ENCODE peak calls at places on chromosomes 7 and 10, in five cellular contexts. One of them, this sample, is unnamed.

GRCh38 chr7:105654994-105655900 is 74.0 kb upstream of the EFCAB10 start:
- DNase-seq in CD8-positive, alpha-beta T cell: no peak
- DNase-seq in cardiac fibroblast: peak; percentile 89
- DNase-seq in AG04450: peak; percentile 21
- DNase-seq in WERI-Rb-1: peak; percentile 81
- DNase-seq in this sample: peak; percentile 31

GRCh38 chr7:147400221-147400689 is 1190.3 kb upstream of the C7orf33 start:
- DNase-seq in WERI-Rb-1: no peak
- DNase-seq in cardiac fibroblast: peak; percentile 74
- DNase-seq in AG04450: peak; percentile 27
- DNase-seq in CD8-positive, alpha-beta T cell: no peak
- DNase-seq in this sample: peak; percentile 69

GRCh38 chr10:76209135-76209534 is 777.7 kb downstream of the LRMDA start:
- DNase-seq in AG04450: peak; percentile 32
- DNase-seq in WERI-Rb-1: no peak
- DNase-seq in CD8-positive, alpha-beta T cell: no peak
- DNase-seq in cardiac fibroblast: no peak
- DNase-seq in this sample: peak; percentile 78

GRCh38 chr10:71080381-71081228 is 131.8 kb upstream of the UNC5B start:
- DNase-seq in WERI-Rb-1: peak; percentile 15
- DNase-seq in CD8-positive, alpha-beta T cell: no peak
- DNase-seq in AG04450: no peak
- DNase-seq in cardiac fibroblast: no peak
- DNase-seq in this sample: no peak

GRCh38 chr7:50657341-50657873 is 92.2 kb upstream of the DDC start:
- DNase-seq in CD8-positive, alpha-beta T cell: no peak
- DNase-seq in cardiac fibroblast: peak; percentile 93
- DNase-seq in AG04450: no peak
- DNase-seq in WERI-Rb-1: no peak
- DNase-seq in this sample: peak; percentile 95

GRCh38 chr10:16116404-16117304 is 256.3 kb upstream of the MINDY3 start:
- DNase-seq in AG04450: no peak
- DNase-seq in cardiac fibroblast: peak; percentile 32
- DNase-seq in WERI-Rb-1: peak; percentile 11
- DNase-seq in CD8-positive, alpha-beta T cell: no peak
- DNase-seq in this sample: peak; percentile 33

GRCh38 chr10:48390933-48391845 is 84.7 kb downstream of the MAPK8 start:
- DNase-seq in WERI-Rb-1: no peak
- DNase-seq in cardiac fibroblast: peak; percentile 50
- DNase-seq in AG04450: no peak
- DNase-seq in CD8-positive, alpha-beta T cell: no peak
- DNase-seq in this sample: peak; percentile 48

GRCh38 chr10:28679941-28680752 is 2.8 kb downstream of the BAMBI start:
- DNase-seq in WERI-Rb-1: no peak
- DNase-seq in AG04450: no peak
- DNase-seq in CD8-positive, alpha-beta T cell: no peak
- DNase-seq in cardiac fibroblast: no peak
- DNase-seq in this sample: no peak

GRCh38 chr7:98618786-98619185 is 1.7 kb downstream of the NPTX2 start:
- DNase-seq in WERI-Rb-1: no peak
- DNase-seq in AG04450: no peak
- DNase-seq in cardiac fibroblast: peak; percentile 12
- DNase-seq in CD8-positive, alpha-beta T cell: no peak
- DNase-seq in this sample: no peak

GRCh38 chr10:126935263-126935946 is 30.2 kb downstream of the DOCK1 start:
- DNase-seq in CD8-positive, alpha-beta T cell: no peak
- DNase-seq in AG04450: no peak
- DNase-seq in WERI-Rb-1: no peak
- DNase-seq in cardiac fibroblast: peak; percentile 26
- DNase-seq in this sample: peak; percentile 30

GRCh38 chr7:94440460-94441039 is 45.9 kb downstream of the COL1A2 start:
- DNase-seq in cardiac fibroblast: peak; percentile 49
- DNase-seq in CD8-positive, alpha-beta T cell: no peak
- DNase-seq in WERI-Rb-1: no peak
- DNase-seq in AG04450: no peak
- DNase-seq in this sample: peak; percentile 17

GRCh38 chr10:116888380-116889055 is 39.2 kb downstream of the ENO4 start:
- DNase-seq in WERI-Rb-1: no peak
- DNase-seq in cardiac fibroblast: peak; percentile 73
- DNase-seq in CD8-positive, alpha-beta T cell: no peak
- DNase-seq in AG04450: peak; percentile 55
- DNase-seq in this sample: peak; percentile 81

GRCh38 chr10:118241229-118242137 is 100.6 kb downstream of the FAM204A start:
- DNase-seq in WERI-Rb-1: peak; percentile 74
- DNase-seq in CD8-positive, alpha-beta T cell: peak; percentile 52
- DNase-seq in cardiac fibroblast: peak; percentile 88
- DNase-seq in AG04450: peak; percentile 57
- DNase-seq in this sample: peak; percentile 78

GRCh38 chr7:3650844-3651243 is 349.8 kb downstream of the SDK1 start:
- DNase-seq in AG04450: no peak
- DNase-seq in cardiac fibroblast: no peak
- DNase-seq in CD8-positive, alpha-beta T cell: no peak
- DNase-seq in WERI-Rb-1: no peak
- DNase-seq in this sample: no peak

GRCh38 chr7:136869991-136870798 is 1.7 kb downstream of the CHRM2 start:
- DNase-seq in CD8-positive, alpha-beta T cell: no peak
- DNase-seq in cardiac fibroblast: peak; percentile 18
- DNase-seq in AG04450: no peak
- DNase-seq in WERI-Rb-1: peak; percentile 13
- DNase-seq in this sample: no peak

GRCh38 chr10:87691515-87692070 is 31.9 kb downstream of the PAPSS2 start:
- DNase-seq in WERI-Rb-1: no peak
- DNase-seq in cardiac fibroblast: no peak
- DNase-seq in AG04450: no peak
- DNase-seq in CD8-positive, alpha-beta T cell: no peak
- DNase-seq in this sample: no peak

GRCh38 chr7:39355664-39356063 is 210.5 kb upstream of the YAE1 start:
- DNase-seq in CD8-positive, alpha-beta T cell: no peak
- DNase-seq in cardiac fibroblast: no peak
- DNase-seq in WERI-Rb-1: no peak
- DNase-seq in AG04450: no peak
- DNase-seq in this sample: no peak

GRCh38 chr7:151454306-151454705 is 14.4 kb upstream of the CRYGN start:
- DNase-seq in cardiac fibroblast: no peak
- DNase-seq in AG04450: no peak
- DNase-seq in WERI-Rb-1: no peak
- DNase-seq in CD8-positive, alpha-beta T cell: no peak
- DNase-seq in this sample: no peak

DNA sequence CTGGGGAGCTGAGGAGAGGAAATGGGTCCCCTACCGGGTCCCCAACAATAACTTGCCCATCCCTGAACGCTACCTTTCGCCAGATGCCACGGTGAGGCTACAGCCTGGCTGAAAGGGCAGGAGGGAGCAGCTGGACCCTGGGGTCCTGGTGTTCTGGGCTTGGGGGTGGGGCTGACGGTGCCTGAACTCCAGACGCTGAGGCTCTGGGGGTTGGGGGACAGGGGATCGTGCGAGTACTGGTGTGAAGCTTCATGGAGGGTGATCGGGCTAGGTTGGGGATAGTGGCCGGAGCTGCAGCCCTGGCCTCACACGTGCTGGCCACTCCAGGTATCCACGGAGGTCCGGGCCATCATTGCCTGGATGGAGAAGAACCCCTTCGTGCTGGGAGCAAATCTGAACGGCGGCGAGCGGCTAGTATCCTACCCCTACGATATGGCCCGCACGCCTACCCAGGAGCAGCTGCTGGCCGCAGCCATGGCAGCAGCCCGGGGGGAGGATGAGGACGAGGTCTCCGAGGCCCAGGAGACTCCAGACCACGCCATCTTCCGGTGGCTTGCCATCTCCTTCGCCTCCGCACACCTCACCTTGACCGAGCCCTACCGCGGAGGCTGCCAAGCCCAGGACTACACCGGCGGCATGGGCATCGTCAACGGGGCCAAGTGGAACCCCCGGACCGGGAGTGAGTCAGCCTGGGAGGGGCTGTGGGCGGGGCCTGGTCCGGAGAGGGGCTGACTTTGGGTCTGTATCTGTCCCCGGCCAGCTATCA is 8.3 kb downstream of the AEBP1 start:
- DNase-seq in CD8-positive, alpha-beta T cell: no peak
- DNase-seq in WERI-Rb-1: no peak
- DNase-seq in cardiac fibroblast: no peak
- DNase-seq in AG04450: no peak
- DNase-seq in this sample: no peak
- H3K4me3 ChIP-seq in CD8-positive, alpha-beta T cell: no peak overlapping the region
- H3K4me3 ChIP-seq in WERI-Rb-1: no peak overlapping the region
- H3K4me3 ChIP-seq in cardiac fibroblast: no peak overlapping the region
- H3K4me3 ChIP-seq in AG04450: no peak overlapping the region
- H3K4me3 ChIP-seq in this sample: no peak overlapping the region

GRCh38 chr10:100966887-100967286 is 2.4 kb upstream of the SEMA4G start:
- DNase-seq in AG04450: no peak
- DNase-seq in WERI-Rb-1: no peak
- DNase-seq in CD8-positive, alpha-beta T cell: no peak
- DNase-seq in cardiac fibroblast: no peak
- DNase-seq in this sample: no peak

GRCh38 chr10:100969175-100970075 is at the start of gene SEMA4G:
- DNase-seq in AG04450: no peak
- DNase-seq in CD8-positive, alpha-beta T cell: peak; percentile 25
- DNase-seq in cardiac fibroblast: peak; percentile 33
- DNase-seq in WERI-Rb-1: peak; percentile 75
- DNase-seq in this sample: peak; percentile 21

GRCh38 chr10:100967332-100967731 is 2.0 kb upstream of the SEMA4G start:
- DNase-seq in WERI-Rb-1: no peak
- DNase-seq in AG04450: no peak
- DNase-seq in CD8-positive, alpha-beta T cell: no peak
- DNase-seq in cardiac fibroblast: no peak
- DNase-seq in this sample: no peak

GRCh38 chr10:100968839-100969174 is 497 bp upstream of the SEMA4G start:
- DNase-seq in CD8-positive, alpha-beta T cell: no peak
- DNase-seq in AG04450: no peak
- DNase-seq in WERI-Rb-1: no peak
- DNase-seq in cardiac fibroblast: no peak
- DNase-seq in this sample: no peak

DNA sequence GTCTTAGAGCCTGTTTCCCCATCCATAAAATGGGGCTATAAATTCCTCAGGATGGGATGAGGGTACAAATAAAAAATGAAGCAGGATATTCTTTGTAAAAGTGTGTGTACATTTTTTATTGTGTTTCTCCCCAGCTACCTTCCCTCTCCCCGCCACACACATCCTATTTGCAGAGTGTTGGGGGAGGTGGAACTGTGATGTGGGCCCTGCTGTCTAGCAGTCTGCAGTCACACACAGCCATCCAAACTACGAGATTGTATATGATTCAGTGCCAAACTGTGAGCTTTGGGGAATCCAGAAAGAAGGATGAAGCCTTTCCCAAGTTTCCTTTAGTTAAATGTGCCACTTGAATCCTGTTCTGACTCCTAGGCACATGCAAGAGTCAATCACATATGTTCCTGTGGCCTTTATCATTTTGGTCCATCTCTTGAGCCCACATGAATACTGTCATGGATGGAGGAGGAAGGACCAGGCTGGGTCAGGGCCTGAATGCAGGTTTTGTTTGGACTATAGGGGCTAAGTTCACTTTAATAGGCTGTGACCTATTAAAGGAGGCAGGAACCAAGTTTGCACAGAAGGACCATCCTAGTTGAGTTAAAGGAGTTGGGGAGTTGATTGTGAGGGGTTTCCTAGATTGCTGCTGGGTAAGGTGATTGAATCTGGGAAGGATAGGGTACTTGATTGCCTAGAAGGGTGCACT is 1.1 kb upstream of the SEMA4G start:
- DNase-seq in CD8-positive, alpha-beta T cell: no peak
- DNase-seq in cardiac fibroblast: no peak
- DNase-seq in AG04450: no peak
- DNase-seq in WERI-Rb-1: no peak
- DNase-seq in this sample: no peak
- H3K4me3 ChIP-seq in CD8-positive, alpha-beta T cell: no peak overlapping the region
- H3K4me3 ChIP-seq in cardiac fibroblast: no peak overlapping the region
- H3K4me3 ChIP-seq in AG04450: no peak overlapping the region
- H3K4me3 ChIP-seq in WERI-Rb-1: no peak overlapping the region
- H3K4me3 ChIP-seq in this sample: no peak overlapping the region

GRCh38 chr10:104328916-104329710 is 9.2 kb downstream of the ITPRIP start:
- DNase-seq in cardiac fibroblast: peak; percentile 94
- DNase-seq in AG04450: no peak
- DNase-seq in WERI-Rb-1: peak; percentile 83
- DNase-seq in CD8-positive, alpha-beta T cell: peak; percentile 56
- DNase-seq in this sample: peak; percentile 99
- H3K4me3 ChIP-seq in cardiac fibroblast: peak overlapping the region; percentile 16
- H3K4me3 ChIP-seq in AG04450: peak overlapping the region; percentile 57
- H3K4me3 ChIP-seq in WERI-Rb-1: peak overlapping the region; percentile 26
- H3K4me3 ChIP-seq in CD8-positive, alpha-beta T cell: peak overlapping the region; percentile 39
- H3K4me3 ChIP-seq in this sample: peak overlapping the region; percentile 45

GRCh38 chr7:158976849-158977593 is 120.7 kb downstream of the DYNC2I1 start:
- DNase-seq in AG04450: peak; percentile 30
- DNase-seq in CD8-positive, alpha-beta T cell: peak; percentile 91
- DNase-seq in cardiac fibroblast: peak; percentile 82
- DNase-seq in WERI-Rb-1: peak; percentile 86
- DNase-seq in this sample: peak; percentile 68
- H3K4me3 ChIP-seq in AG04450: peak overlapping the region; percentile 41
- H3K4me3 ChIP-seq in CD8-positive, alpha-beta T cell: peak overlapping the region; percentile 42
- H3K4me3 ChIP-seq in cardiac fibroblast: peak overlapping the region; percentile 32
- H3K4me3 ChIP-seq in WERI-Rb-1: peak overlapping the region; percentile 42
- H3K4me3 ChIP-seq in this sample: peak overlapping the region; percentile 38

This sample was measured in fibroblast of mammary gland.